ENCODE peak calls at places on chromosomes 5 and 9, in six cellular contexts. One of them, this sample, is unnamed.

GRCh38 chr9:35499029-35499700 is 9.3 kb downstream of the RUSC2 start:
- DNase-seq in HepG2: no peak
- DNase-seq in IMR-90: no peak
- DNase-seq in K562: no peak
- DNase-seq in A549: no peak
- DNase-seq in GM12878: no peak
- DNase-seq in this sample: no peak

GRCh38 chr5:74539986-74540385 is 100.5 kb downstream of the ENC1 start:
- DNase-seq in HepG2: no peak
- DNase-seq in A549: no peak
- DNase-seq in GM12878: no peak
- DNase-seq in IMR-90: peak; percentile 41
- DNase-seq in K562: no peak
- DNase-seq in this sample: no peak

GRCh38 chr5:168925160-168925559 is 346.0 kb upstream of the PANK3 start:
- DNase-seq in GM12878: no peak
- DNase-seq in A549: no peak
- DNase-seq in HepG2: no peak
- DNase-seq in IMR-90: no peak
- DNase-seq in K562: no peak
- DNase-seq in this sample: no peak

GRCh38 chr9:69981686-69982450 is 61.8 kb upstream of the MAMDC2 start:
- DNase-seq in HepG2: no peak
- DNase-seq in IMR-90: peak; percentile 77
- DNase-seq in A549: no peak
- DNase-seq in GM12878: no peak
- DNase-seq in K562: no peak
- DNase-seq in this sample: no peak

GRCh38 chr9:132166599-132166998 is 4.7 kb downstream of the NTNG2 start:
- DNase-seq in HepG2: no peak
- DNase-seq in K562: peak; percentile 46
- DNase-seq in IMR-90: no peak
- DNase-seq in GM12878: no peak
- DNase-seq in A549: peak; percentile 57
- DNase-seq in this sample: peak; percentile 58

GRCh38 chr5:132184588-132184987 is 43.1 kb downstream of the P4HA2 start:
- DNase-seq in K562: peak; percentile 64
- DNase-seq in IMR-90: no peak
- DNase-seq in GM12878: no peak
- DNase-seq in A549: peak; percentile 39
- DNase-seq in HepG2: peak; percentile 9
- DNase-seq in this sample: peak; percentile 33

GRCh38 chr5:152593388-152593787 is 188.3 kb upstream of the NMUR2 start:
- DNase-seq in HepG2: peak; percentile 10
- DNase-seq in A549: peak; percentile 1
- DNase-seq in IMR-90: no peak
- DNase-seq in GM12878: no peak
- DNase-seq in K562: no peak
- DNase-seq in this sample: peak; percentile 0

GRCh38 chr5:126531543-126532120 is 63.4 kb downstream of the ALDH7A1 start:
- DNase-seq in IMR-90: peak; percentile 62
- DNase-seq in A549: no peak
- DNase-seq in GM12878: no peak
- DNase-seq in K562: peak; percentile 81
- DNase-seq in HepG2: peak; percentile 10
- DNase-seq in this sample: peak; percentile 16

GRCh38 chr5:159825551-159826051 is 90.7 kb upstream of the ADRA1B start:
- DNase-seq in HepG2: no peak
- DNase-seq in IMR-90: no peak
- DNase-seq in K562: no peak
- DNase-seq in GM12878: peak; percentile 20
- DNase-seq in A549: peak; percentile 44
- DNase-seq in this sample: no peak
- TF ChIP-seq SMC3 in HepG2: no peak
- TF ChIP-seq SMC3 in IMR-90: no peak
- TF ChIP-seq SMC3 in K562: no peak
- TF ChIP-seq SMC3 in GM12878: no peak
- TF ChIP-seq SMC3 in A549: no peak
- TF ChIP-seq SMC3 in this sample: no peak

DNA sequence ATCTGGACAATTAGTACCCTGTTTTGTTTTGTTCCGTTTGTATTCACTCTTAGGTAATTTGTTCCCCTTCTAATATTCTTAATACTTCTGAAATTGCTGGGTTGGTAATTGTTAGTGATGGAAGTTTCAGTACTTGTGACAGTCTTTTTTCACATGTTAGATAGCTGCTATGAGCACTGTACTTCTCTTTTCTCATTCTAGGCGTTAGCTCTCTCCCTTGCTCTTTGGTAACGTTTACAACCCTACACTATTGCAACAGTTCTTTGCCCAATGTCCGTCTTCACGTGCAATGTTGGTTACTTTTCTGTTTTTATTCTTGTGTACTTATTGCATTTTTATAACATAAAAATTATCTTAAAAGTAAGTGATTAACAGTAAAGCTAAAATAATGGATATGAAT is 1509.0 kb downstream of the MAT2B start:
- DNase-seq in IMR-90: no peak
- DNase-seq in A549: no peak
- DNase-seq in GM12878: no peak
- DNase-seq in K562: no peak
- DNase-seq in HepG2: no peak
- DNase-seq in this sample: no peak
- TF ChIP-seq SMC3 in IMR-90: no peak
- TF ChIP-seq SMC3 in A549: no peak
- TF ChIP-seq SMC3 in GM12878: no peak
- TF ChIP-seq SMC3 in K562: no peak
- TF ChIP-seq SMC3 in HepG2: no peak
- TF ChIP-seq SMC3 in this sample: no peak

DNA sequence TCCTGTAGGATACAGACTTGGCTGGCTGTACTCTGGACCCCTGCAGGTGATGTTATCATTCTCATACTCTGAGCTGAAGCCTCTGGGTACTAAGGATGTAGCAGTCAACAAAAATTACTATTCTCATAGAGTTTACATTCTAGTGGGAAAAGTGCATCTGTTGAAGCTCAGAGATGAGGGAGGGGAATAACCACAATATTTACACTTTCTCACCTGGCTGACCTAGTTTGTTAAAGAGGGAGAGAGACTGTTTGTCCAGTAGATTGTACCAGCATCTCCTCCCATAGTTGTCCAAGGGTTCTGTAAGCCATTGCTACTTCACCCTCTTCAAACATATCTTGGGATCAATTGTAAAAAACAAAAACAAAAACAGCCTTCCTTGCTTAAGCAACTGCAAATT is 33.8 kb upstream of the CHD1 start:
- DNase-seq in K562: no peak
- DNase-seq in GM12878: no peak
- DNase-seq in A549: no peak
- DNase-seq in HepG2: no peak
- DNase-seq in IMR-90: no peak
- DNase-seq in this sample: no peak
- TF ChIP-seq SMC3 in K562: no peak
- TF ChIP-seq SMC3 in GM12878: no peak
- TF ChIP-seq SMC3 in A549: no peak
- TF ChIP-seq SMC3 in HepG2: no peak
- TF ChIP-seq SMC3 in IMR-90: no peak
- TF ChIP-seq SMC3 in this sample: no peak

DNA sequence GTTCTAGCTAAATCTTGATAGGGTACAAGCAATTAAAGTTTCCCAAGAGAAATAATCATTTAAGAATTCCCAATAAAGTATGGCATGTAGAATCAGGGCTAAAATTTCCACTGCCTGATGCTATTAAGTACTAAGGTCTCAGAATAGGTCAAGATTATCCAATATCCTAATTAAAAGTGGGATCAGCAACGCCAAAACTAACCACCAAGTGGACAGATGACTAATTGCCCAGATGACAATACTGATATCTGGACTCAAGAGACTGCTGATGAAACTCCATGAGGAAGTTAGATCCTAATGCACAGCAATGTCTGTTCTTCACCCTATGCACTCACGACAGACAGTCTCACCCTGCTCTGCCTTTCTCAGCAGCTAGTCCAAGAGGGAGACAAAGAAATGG is 14.3 kb downstream of the DEPDC1B start:
- DNase-seq in K562: no peak
- DNase-seq in IMR-90: no peak
- DNase-seq in HepG2: no peak
- DNase-seq in A549: no peak
- DNase-seq in GM12878: no peak
- DNase-seq in this sample: no peak
- TF ChIP-seq SMC3 in K562: no peak
- TF ChIP-seq SMC3 in IMR-90: no peak
- TF ChIP-seq SMC3 in HepG2: no peak
- TF ChIP-seq SMC3 in A549: no peak
- TF ChIP-seq SMC3 in GM12878: no peak
- TF ChIP-seq SMC3 in this sample: no peak

GRCh38 chr5:135218486-135218755 is 180.6 kb downstream of the MACROH2A1 start:
- DNase-seq in A549: no peak
- DNase-seq in K562: no peak
- DNase-seq in HepG2: no peak
- DNase-seq in IMR-90: no peak
- DNase-seq in GM12878: no peak
- DNase-seq in this sample: no peak

GRCh38 chr5:135219239-135219638 is 179.8 kb downstream of the MACROH2A1 start:
- DNase-seq in K562: no peak
- DNase-seq in A549: no peak
- DNase-seq in GM12878: no peak
- DNase-seq in HepG2: no peak
- DNase-seq in IMR-90: no peak
- DNase-seq in this sample: no peak

GRCh38 chr5:135221187-135221473 is 177.9 kb downstream of the MACROH2A1 start:
- DNase-seq in K562: no peak
- DNase-seq in IMR-90: no peak
- DNase-seq in GM12878: no peak
- DNase-seq in A549: no peak
- DNase-seq in HepG2: no peak
- DNase-seq in this sample: no peak

GRCh38 chr5:135220394-135221186 is 178.4 kb downstream of the MACROH2A1 start:
- DNase-seq in K562: no peak
- DNase-seq in A549: no peak
- DNase-seq in GM12878: no peak
- DNase-seq in IMR-90: no peak
- DNase-seq in HepG2: no peak
- DNase-seq in this sample: no peak

GRCh38 chr5:135219868-135220267 is 179.2 kb downstream of the MACROH2A1 start:
- DNase-seq in IMR-90: no peak
- DNase-seq in HepG2: no peak
- DNase-seq in GM12878: no peak
- DNase-seq in K562: no peak
- DNase-seq in A549: no peak
- DNase-seq in this sample: no peak
- TF ChIP-seq SMC3 in IMR-90: no peak
- TF ChIP-seq SMC3 in HepG2: no peak
- TF ChIP-seq SMC3 in GM12878: no peak
- TF ChIP-seq SMC3 in K562: no peak
- TF ChIP-seq SMC3 in A549: no peak
- TF ChIP-seq SMC3 in this sample: no peak

GRCh38 chr5:66494437-66494836 is 101.8 kb upstream of the MAST4 start:
- DNase-seq in GM12878: no peak
- DNase-seq in A549: no peak
- DNase-seq in IMR-90: no peak
- DNase-seq in K562: peak; percentile 21
- DNase-seq in HepG2: no peak
- DNase-seq in this sample: no peak
- TF ChIP-seq SMC3 in GM12878: no peak
- TF ChIP-seq SMC3 in A549: no peak
- TF ChIP-seq SMC3 in IMR-90: no peak
- TF ChIP-seq SMC3 in K562: no peak
- TF ChIP-seq SMC3 in HepG2: no peak
- TF ChIP-seq SMC3 in this sample: no peak

GRCh38 chr5:91269198-91269597 is 113.9 kb downstream of the ARRDC3 start:
- DNase-seq in GM12878: no peak
- DNase-seq in HepG2: no peak
- DNase-seq in K562: no peak
- DNase-seq in IMR-90: no peak
- DNase-seq in A549: no peak
- DNase-seq in this sample: no peak

GRCh38 chr5:91271999-91272398 is 111.1 kb downstream of the ARRDC3 start:
- DNase-seq in A549: no peak
- DNase-seq in K562: no peak
- DNase-seq in IMR-90: no peak
- DNase-seq in GM12878: peak; percentile 76
- DNase-seq in HepG2: no peak
- DNase-seq in this sample: no peak

GRCh38 chr5:91277840-91278239 is 105.3 kb downstream of the ARRDC3 start:
- DNase-seq in A549: no peak
- DNase-seq in HepG2: no peak
- DNase-seq in IMR-90: no peak
- DNase-seq in GM12878: no peak
- DNase-seq in K562: no peak
- DNase-seq in this sample: no peak

GRCh38 chr5:91277093-91277626 is 106.0 kb downstream of the ARRDC3 start:
- DNase-seq in K562: no peak
- DNase-seq in A549: no peak
- DNase-seq in GM12878: no peak
- DNase-seq in HepG2: no peak
- DNase-seq in IMR-90: no peak
- DNase-seq in this sample: no peak

GRCh38 chr5:91272858-91273257 is 110.3 kb downstream of the ARRDC3 start:
- DNase-seq in K562: peak; percentile 50
- DNase-seq in A549: peak; percentile 22
- DNase-seq in GM12878: peak; percentile 84
- DNase-seq in IMR-90: peak; percentile 69
- DNase-seq in HepG2: peak; percentile 9
- DNase-seq in this sample: no peak
- TF ChIP-seq SMC3 in K562: no peak
- TF ChIP-seq SMC3 in A549: no peak
- TF ChIP-seq SMC3 in GM12878: no peak
- TF ChIP-seq SMC3 in IMR-90: no peak
- TF ChIP-seq SMC3 in HepG2: no peak
- TF ChIP-seq SMC3 in this sample: no peak

DNA sequence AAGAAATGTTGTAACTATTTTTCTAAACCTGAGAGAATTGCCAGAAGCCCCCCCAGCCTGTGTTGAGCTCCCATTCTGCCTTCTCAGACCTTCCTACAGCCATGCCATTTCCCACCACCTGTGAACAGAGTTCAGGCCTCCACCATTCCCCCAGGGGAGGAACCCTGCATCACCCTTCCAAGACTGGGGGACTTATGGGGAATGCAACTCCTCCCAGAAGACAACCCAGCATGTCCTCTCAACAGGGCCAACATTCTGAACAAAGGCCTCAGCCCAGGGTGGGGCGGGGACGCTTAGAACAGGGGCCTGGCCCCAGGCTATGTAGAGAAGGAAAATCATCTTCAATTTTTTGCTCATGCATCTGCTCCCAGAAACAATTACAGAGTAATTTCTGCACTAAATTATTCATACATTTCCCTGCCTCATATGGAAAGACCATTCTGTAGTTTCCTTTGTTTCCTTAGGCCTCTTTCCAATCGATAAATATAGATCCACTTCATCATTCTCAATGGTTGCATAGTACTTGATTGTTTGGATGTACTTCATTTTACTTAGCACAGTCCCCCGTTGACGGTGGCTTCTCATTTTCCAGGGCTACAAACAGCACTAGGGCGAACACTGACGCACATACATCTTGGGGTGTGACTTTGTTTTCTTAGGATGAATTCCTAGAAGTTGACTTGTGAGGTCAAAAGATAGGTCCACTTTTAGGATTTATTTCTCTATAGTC is 27.1 kb upstream of the SMU1 start:
- DNase-seq in K562: no peak
- DNase-seq in HepG2: no peak
- DNase-seq in IMR-90: no peak
- DNase-seq in GM12878: no peak
- DNase-seq in A549: no peak
- DNase-seq in this sample: no peak
- TF ChIP-seq SMC3 in K562: no peak
- TF ChIP-seq SMC3 in HepG2: no peak
- TF ChIP-seq SMC3 in IMR-90: no peak
- TF ChIP-seq SMC3 in GM12878: no peak
- TF ChIP-seq SMC3 in A549: no peak
- TF ChIP-seq SMC3 in this sample: no peak

This sample was measured in SK-N-SH.